ENCODE peak calls at places on chromosome 20, in six cellular contexts. O is esophagus squamous epithelium, K is Ammon's horn, X is AG09309, B is iris pigment epithelial cell, S is GM23338. J is an unnamed sample.

GRCh38 chr20:61376541-61377231 is 124.6 kb downstream of the CDH4 start:
- DNase-seq in O (no peak), K (no peak), X (no peak), B (no peak), S (no peak), J (no peak)

GRCh38 chr20:48697845-48698491 is 129.8 kb downstream of the PREX1 start:
- DNase-seq in O (no peak), K (peak), X (peak), B (peak), S (no peak), J (no peak)

GRCh38 chr20:64037498-64038213 is 1.7 kb downstream of the C20orf204 start:
- DNase-seq in O (no peak), K (no peak), X (no peak), B (no peak), S (peak), J (no peak)

GRCh38 chr20:50558483-50558925 is 48.3 kb downstream of the PTPN1 start:
- DNase-seq in O (no peak), K (no peak), X (peak), B (peak), S (no peak), J (peak)

GRCh38 chr20:60937581-60937980 is 314.5 kb upstream of the CDH4 start:
- DNase-seq in O (no peak), K (no peak), X (no peak), B (no peak), S (no peak), J (no peak)

GRCh38 chr20:56691325-56691990 is 62.4 kb downstream of the TFAP2C start:
- DNase-seq in O (no peak), K (no peak), X (no peak), B (no peak), S (no peak), J (no peak)

GRCh38 chr20:9978395-9979004 is 56.3 kb upstream of the ANKEF1 start:
- DNase-seq in O (no peak), K (peak), X (peak), B (peak), S (peak), J (peak)

GRCh38 chr20:37235065-37235464 is 26.5 kb downstream of the GHRH start:
- DNase-seq in O (no peak), K (no peak), X (no peak), B (no peak), S (no peak), J (no peak)

GRCh38 chr20:37763105-37763504 is 69.3 kb downstream of the CTNNBL1 start:
- DNase-seq in O (no peak), K (no peak), X (no peak), B (no peak), S (no peak), J (no peak)

GRCh38 chr20:5135363-5136012 is 8.7 kb downstream of the CDS2 start:
- DNase-seq in O (no peak), K (peak), X (no peak), B (no peak), S (no peak), J (no peak)

GRCh38 chr20:47304287-47304686 is 52.2 kb downstream of the ZMYND8 start:
- DNase-seq in O (no peak), K (no peak), X (no peak), B (peak), S (no peak), J (no peak)

GRCh38 chr20:38853759-38854158 is 48.3 kb downstream of the PPP1R16B start:
- DNase-seq in O (no peak), K (no peak), X (no peak), B (no peak), S (no peak), J (no peak)

GRCh38 chr20:3716195-3716834 is 3.9 kb upstream of the SIGLEC1 start:
- DNase-seq in O (no peak), K (peak), X (no peak), B (peak), S (peak), J (peak)

GRCh38 chr20:58251979-58252591 is 23.6 kb upstream of the ANKRD60 start:
- DNase-seq in O (no peak), K (no peak), X (peak), B (peak), S (no peak), J (peak)

GRCh38 chr20:17555106-17555505 is 14.8 kb upstream of the DSTN start:
- DNase-seq in O (no peak), K (no peak), X (no peak), B (no peak), S (no peak), J (no peak)

GRCh38 chr20:61291166-61291829 is 39.2 kb downstream of the CDH4 start:
- DNase-seq in O (no peak), K (no peak), X (no peak), B (no peak), S (no peak), J (no peak)

GRCh38 chr20:38168791-38169589 is 3.9 kb upstream of the TGM2 start:
- DNase-seq in O (no peak), K (peak), X (no peak), B (no peak), S (no peak), J (peak)

GRCh38 chr20:3980260-3981131 is 34.9 kb downstream of the RNF24 start:
- DNase-seq in O (no peak), K (no peak), X (peak), B (peak), S (peak), J (peak)

GRCh38 chr20:60060593-60060992 is 102.4 kb downstream of the CDH26 start:
- DNase-seq in O (no peak), K (no peak), X (no peak), B (no peak), S (no peak), J (no peak)

GRCh38 chr20:48821261-48821910 is 6.4 kb downstream of the PREX1 start:
- DNase-seq in O (no peak), K (no peak), X (no peak), B (no peak), S (no peak), J (peak)

GRCh38 chr20:32543570-32544259 is 41.4 kb downstream of the NOL4L start:
- DNase-seq in O (no peak), K (no peak), X (no peak), B (no peak), S (no peak), J (no peak)

GRCh38 chr20:699811-700338 is 24.3 kb upstream of the SCRT2 start:
- DNase-seq in O (no peak), K (peak), X (no peak), B (no peak), S (peak), J (peak)

GRCh38 chr20:58340853-58341252 is 31.3 kb downstream of the RAB22A start:
- DNase-seq in O (no peak), K (no peak), X (no peak), B (peak), S (no peak), J (no peak)

GRCh38 chr20:63124782-63125580 is 91.0 kb downstream of the YTHDF1 start:
- DNase-seq in O (no peak), K (no peak), X (no peak), B (no peak), S (no peak), J (no peak)

GRCh38 chr20:59184880-59185447 is 21.3 kb downstream of the ZNF831 start:
- DNase-seq in O (no peak), K (no peak), X (no peak), B (no peak), S (no peak), J (no peak)

GRCh38 chr20:24746351-24746685 is 202.8 kb upstream of the CST7 start:
- DNase-seq in O (no peak), K (no peak), X (no peak), B (no peak), S (no peak), J (no peak)

GRCh38 chr20:62735331-62735821 is 26.7 kb downstream of the NTSR1 start:
- DNase-seq in O (no peak), K (peak), X (no peak), B (no peak), S (no peak), J (no peak)

J was measured in OCI-M1.